ENCODE peak calls at places on chromosomes 4 and X, in five cellular contexts. D is PC-3, G is heart left ventricle, T is neural progenitor cell, H is kidney. K is an unnamed sample. For H3K4me1, the result is how much of the 10 kb centered on the place peaks cover.

GRCh38 chr4:156391297-156391653 is 437.6 kb upstream of the CTSO start:
- DNase-seq in G (no peak), D (no peak), T (no peak), H (no peak), K (no peak)

GRCh38 chr4:54403700-54404453 is 174.8 kb downstream of the PDGFRA start:
- DNase-seq in D (no peak), T (no peak), H (no peak), G (no peak), K (no peak)

GRCh38 chrX:96407043-96407442 is 277.6 kb upstream of the DIAPH2 start:
- DNase-seq in H (peak), D (peak), T (peak), G (no peak), K (no peak)

GRCh38 chr4:10740227-10740626 is 55.7 kb upstream of the CLNK start:
- DNase-seq in T (no peak), D (no peak), H (no peak), G (no peak), K (no peak)

GRCh38 chrX:118720058-118720707 is 7.2 kb upstream of the IL13RA1 start:
- DNase-seq in G (no peak), D (no peak), T (no peak), H (no peak), K (no peak)

GRCh38 chr4:89009107-89009506 is 47.9 kb downstream of the FAM13A start:
- DNase-seq in H (no peak), T (no peak), D (no peak), G (no peak), K (no peak)

GRCh38 chr4:37516057-37516775 is 170.0 kb downstream of the RELL1 start:
- DNase-seq in D (peak), T (no peak), G (no peak), H (no peak), K (no peak)

GRCh38 chr4:112284166-112284565 is 1.5 kb downstream of the TIFA start:
- DNase-seq in D (peak), G (no peak), H (no peak), T (no peak), K (no peak)

GRCh38 chr4:169996379-169997245 is 29.6 kb downstream of the MFAP3L start:
- DNase-seq in T (no peak), D (peak), H (no peak), G (no peak), K (no peak)

GRCh38 chr4:189981970-189982369 is 41.3 kb downstream of the FRG1 start:
- DNase-seq in D (no peak), G (no peak), H (no peak), T (no peak), K (no peak)

GRCh38 chr4:95510145-95510544 is 38.6 kb downstream of the UNC5C start:
- DNase-seq in H (no peak), D (peak), T (peak), G (no peak), K (no peak)

GRCh38 chr4:140367738-140368137 is 5.7 kb upstream of the SCOC start:
- DNase-seq in T (no peak), H (no peak), G (no peak), D (peak), K (no peak)

GRCh38 chr4:56995525-56995924 is 16.8 kb downstream of the POLR2B start:
- DNase-seq in D (no peak), G (no peak), H (no peak), T (no peak), K (peak)

GRCh38 chrX:26783512-26784225 is 567.7 kb downstream of the MAGEB5 start:
- DNase-seq in H (no peak), G (no peak), T (peak), D (peak), K (no peak)

GRCh38 chrX:38494239-38494823 is 67.0 kb upstream of the TSPAN7 start:
- DNase-seq in D (no peak), T (no peak), H (no peak), G (no peak), K (no peak)

GRCh38 chr4:119103263-119103662 is 32.4 kb upstream of the MYOZ2 start:
- DNase-seq in D (peak), T (no peak), H (no peak), G (no peak), K (no peak)

GRCh38 chr4:114649908-114650307 is 51.3 kb downstream of the UGT8 start:
- DNase-seq in T (no peak), G (no peak), H (no peak), D (no peak), K (no peak)

GRCh38 chr4:120922390-120923200 is at the start of gene PRDM5:
- DNase-seq in G (peak), T (peak), H (peak), D (peak), K (peak)

GRCh38 chr4:83083925-83084475 is 30.5 kb downstream of the PLAC8 start:
- DNase-seq in H (no peak), G (no peak), T (no peak), D (no peak), K (no peak)

GRCh38 chrX:123432362-123433150 is 248.5 kb downstream of the GRIA3 start:
- DNase-seq in D (peak), G (no peak), T (no peak), H (no peak), K (no peak)

GRCh38 chrX:152600853-152601635 is 36.7 kb upstream of the GABRQ start:
- DNase-seq in G (no peak), T (peak), H (no peak), D (no peak), K (no peak)

GRCh38 chr4:38004887-38005286 is 44.7 kb downstream of the PTTG2 start:
- DNase-seq in G (no peak), D (no peak), H (no peak), T (no peak), K (no peak)

GRCh38 chr4:138864961-138865720 is 150.4 kb upstream of the NOCT start:
- DNase-seq in G (no peak), H (no peak), D (no peak), T (no peak), K (no peak)

GRCh38 chrX:76850851-76851250 is 423.3 kb downstream of the MAGEE1 start:
- DNase-seq in T (peak), D (peak), G (no peak), H (no peak), K (no peak)

GRCh38 chrX:49286136-49286535 is 16.5 kb downstream of the PPP1R3F start:
- DNase-seq in H (no peak), D (no peak), T (no peak), G (no peak), K (no peak)

GRCh38 chr4:185343726-185344581 is 51.8 kb downstream of the LRP2BP start:
- DNase-seq in T (no peak), D (no peak), H (no peak), G (no peak), K (no peak)

GRCh38 chrX:73215263-73215662 is 612 bp upstream of the NAP1L2 start:
- DNase-seq in H (no peak), G (no peak), T (no peak), D (no peak), K (no peak)

GRCh38 chr4:125244848-125245450 is 69.8 kb upstream of the FAT4 start:
- DNase-seq in G (no peak), D (peak), T (no peak), H (no peak), K (no peak)

GRCh38 chr4:164866817-164867490 is 10.0 kb upstream of the APELA start:
- DNase-seq in D (no peak), G (no peak), H (no peak), T (peak), K (no peak)

GRCh38 chr4:186029731-186030421 is 39.1 kb upstream of the TLR3 start:
- DNase-seq in T (peak), G (peak), H (peak), D (no peak), K (peak)

GRCh38 chr4:153151535-153152452 is 52.4 kb upstream of the TRIM2 start:
- DNase-seq in T (peak), D (peak), G (no peak), H (peak), K (peak)

GRCh38 chrX:109934434-109934833 is 68.5 kb upstream of the TMEM164 start:
- DNase-seq in G (no peak), H (no peak), T (no peak), D (no peak), K (no peak)

GRCh38 chr4:80078361-80079092 is 5.5 kb upstream of the ANTXR2 start:
- DNase-seq in G (no peak), T (no peak), H (no peak), D (peak), K (no peak)

GRCh38 chr4:147788791-147789190 is 56.9 kb downstream of the ARHGAP10 start:
- DNase-seq in G (no peak), H (no peak), T (no peak), D (no peak), K (no peak)
- H3K4me1 ChIP-seq in G (half or more), H (under half), T (under half), D (half or more), K (under half)

DNA sequence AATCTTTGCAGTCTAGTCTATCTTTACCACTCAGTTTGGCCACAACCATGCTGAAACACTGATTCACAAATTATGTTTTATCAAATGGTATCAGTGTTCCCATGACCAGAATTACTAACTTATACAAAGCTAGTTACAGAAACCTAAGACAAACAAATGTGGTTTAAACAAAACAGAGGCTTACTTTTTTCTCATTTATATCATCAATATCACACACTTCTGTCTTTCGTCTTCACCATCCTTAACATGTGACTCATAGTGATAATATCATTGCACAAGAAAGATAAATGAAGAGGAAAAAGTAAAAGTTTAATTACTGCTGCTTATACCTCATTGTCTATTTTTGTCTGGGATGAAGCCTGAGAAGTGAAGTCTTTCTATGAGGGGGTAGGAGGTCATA is 406.6 kb downstream of the PCDH10 start:
- DNase-seq in D (no peak), H (no peak), T (no peak), G (no peak), K (no peak)
- TF ChIP-seq CTCF in D (no peak), H (no peak), T (no peak), G (no peak), K (no peak)

DNA sequence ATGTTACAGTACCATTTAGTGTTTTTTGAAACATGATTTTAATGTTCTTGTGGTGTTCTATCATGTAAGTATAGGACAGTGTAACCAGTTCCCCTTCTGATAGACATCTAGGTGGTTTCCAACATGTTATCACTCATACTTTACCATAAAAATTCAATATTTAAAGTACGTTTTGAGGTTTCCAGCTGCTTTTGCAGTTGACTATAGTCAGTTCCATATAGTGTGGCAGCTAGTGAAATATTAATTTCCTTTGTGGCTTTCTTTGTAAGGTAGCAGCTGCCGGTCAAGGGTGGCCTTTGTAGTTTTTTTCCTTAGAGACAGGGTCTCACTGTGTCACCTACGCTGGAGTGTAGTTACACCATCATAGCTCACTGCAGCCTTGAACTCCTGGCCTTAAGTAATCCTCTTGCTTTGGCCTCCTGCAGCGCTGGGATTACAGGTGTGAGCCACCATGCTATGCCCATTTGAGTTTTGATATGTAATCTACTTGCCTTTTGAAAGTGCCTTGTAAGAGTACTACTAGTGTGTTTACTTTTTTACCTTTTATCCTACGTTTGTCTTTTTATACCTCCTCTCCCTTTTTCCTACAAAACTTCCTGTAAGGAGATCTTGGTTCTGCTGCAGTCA is 63.0 kb downstream of the ARHGAP10 start:
- DNase-seq in D (no peak), H (no peak), G (no peak), T (no peak), K (no peak)
- H3K4me1 ChIP-seq in D (under half), H (under half), G (under half), T (under half), K (under half)

GRCh38 chrX:72001471-72001870 is 90.8 kb downstream of the NHSL2 start:
- DNase-seq in D (no peak), G (no peak), T (no peak), H (no peak), K (no peak)

GRCh38 chrX:71997320-71997719 is 86.7 kb downstream of the NHSL2 start:
- DNase-seq in H (no peak), G (no peak), T (no peak), D (no peak), K (no peak)

GRCh38 chrX:72001906-72002305 is 91.3 kb downstream of the NHSL2 start:
- DNase-seq in G (no peak), H (no peak), D (no peak), T (no peak), K (no peak)

GRCh38 chrX:71998836-71999509 is 88.3 kb downstream of the NHSL2 start:
- DNase-seq in D (peak), H (no peak), T (peak), G (no peak), K (no peak)

GRCh38 chrX:71999535-71999934 is 88.9 kb downstream of the NHSL2 start:
- DNase-seq in G (no peak), H (no peak), T (no peak), D (no peak), K (no peak)
- TF ChIP-seq CTCF in G (no peak), H (no peak), T (no peak), D (no peak), K (no peak)

GRCh38 chrX:154358011-154358410 is 16.4 kb downstream of the FLNA start:
- DNase-seq in D (no peak), T (no peak), H (no peak), G (no peak), K (no peak)
- H3K4me1 ChIP-seq in D (under half), T (under half), H (under half), G (under half), K (under half)

GRCh38 chrX:78592030-78592429 is 67.1 kb downstream of the RTL3 start:
- DNase-seq in D (no peak), T (no peak), H (no peak), G (no peak), K (no peak)

GRCh38 chrX:78593701-78594100 is 65.4 kb downstream of the RTL3 start:
- DNase-seq in D (no peak), T (no peak), G (no peak), H (no peak), K (no peak)

DNA sequence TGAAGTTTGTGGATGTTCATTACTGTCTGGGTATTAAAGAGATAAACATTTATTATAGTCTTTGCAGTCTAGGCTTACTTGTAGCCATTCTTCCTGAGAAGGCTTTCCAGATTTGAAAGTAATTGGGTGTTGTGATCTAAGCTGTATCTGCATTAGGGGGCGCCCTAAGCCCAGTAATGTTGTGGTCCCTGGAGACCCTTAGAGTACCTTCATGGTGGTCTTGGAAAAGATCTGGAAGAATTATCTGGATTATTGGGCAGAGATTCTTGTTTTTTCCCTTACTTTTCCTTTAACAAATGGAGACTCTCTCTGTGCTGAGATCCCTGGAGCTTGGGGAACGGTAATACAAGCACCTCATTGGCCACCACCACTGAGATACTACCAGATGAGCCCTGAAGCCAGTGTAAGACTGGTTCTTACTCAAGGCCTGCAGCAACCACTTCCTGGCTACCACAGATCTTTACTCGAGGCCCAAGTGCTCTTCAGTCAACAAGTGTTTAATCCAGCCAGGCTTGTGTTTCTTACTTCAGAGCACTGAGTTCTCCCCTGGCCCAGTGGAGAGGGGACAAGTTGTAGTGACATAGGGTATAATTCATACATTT is 63.1 kb downstream of the RTL3 start:
- DNase-seq in T (peak), G (no peak), H (no peak), D (peak), K (no peak)
- TF ChIP-seq CTCF in T (peak), G (peak), H (no peak), D (peak), K (no peak)

GRCh38 chr4:98606879-98607278 is 51.5 kb downstream of the TSPAN5 start:
- DNase-seq in H (no peak), D (no peak), T (no peak), G (no peak), K (no peak)

GRCh38 chr4:98602270-98602669 is 56.1 kb downstream of the TSPAN5 start:
- DNase-seq in T (no peak), D (no peak), G (no peak), H (no peak), K (no peak)

GRCh38 chr4:98605216-98605615 is 53.2 kb downstream of the TSPAN5 start:
- DNase-seq in T (no peak), D (peak), H (no peak), G (no peak), K (no peak)

GRCh38 chr4:98603683-98604573 is 54.5 kb downstream of the TSPAN5 start:
- DNase-seq in D (no peak), H (no peak), T (no peak), G (no peak), K (no peak)

GRCh38 chr4:98604723-98605122 is 53.7 kb downstream of the TSPAN5 start:
- DNase-seq in G (no peak), H (no peak), T (no peak), D (no peak), K (no peak)
- H3K4me1 ChIP-seq in G (under half), H (under half), T (under half), D (under half), K (under half)

DNA sequence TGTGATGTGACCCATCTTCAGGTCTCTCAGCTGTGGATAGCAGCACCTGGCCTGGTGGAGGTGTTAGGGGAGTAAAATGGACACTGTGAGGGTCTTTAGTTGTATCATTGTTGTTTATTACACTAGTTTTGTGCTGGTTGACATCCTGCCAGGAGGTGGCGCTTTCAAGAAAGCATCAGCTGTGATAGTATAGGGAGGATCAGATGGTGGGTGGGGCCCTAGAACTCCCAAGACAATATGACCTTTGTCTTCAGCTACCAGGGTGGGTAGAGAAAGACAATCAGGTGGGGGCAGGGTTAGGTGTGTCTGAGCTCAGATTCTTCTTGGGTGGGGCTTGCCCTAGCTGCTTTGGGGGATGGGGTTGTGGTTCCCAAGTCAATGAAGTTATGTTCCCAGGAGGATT is 162.8 kb downstream of the PPP1R2C start:
- DNase-seq in D (peak), T (peak), H (no peak), G (no peak), K (no peak)
- TF ChIP-seq CTCF in D (peak), T (peak), H (no peak), G (no peak), K (no peak)

K was measured in lung.